ENCODE peak calls at places on chromosomes 16 and 17, in ten cellular contexts. N is hepatocyte, I is kidney epithelial cell, O is suprapubic skin, E is AG10803, X is IMR-90, V is epithelial cell of esophagus, F is mammary epithelial cell, J is ovary, P is AG04450. M is an unnamed sample.

GRCh38 chr16:49250689-49251088 is 30.9 kb downstream of the CBLN1 start:
- DNase-seq in N (no peak), I (no peak), O (no peak), E (no peak), X (no peak), V (no peak), F (no peak), J (no peak), P (no peak), M (no peak)

GRCh38 chr16:106623-107324 is 28.7 kb downstream of the MPG start:
- DNase-seq in N (peak; percentile 89), I (peak; percentile 34), O (no peak), E (peak; percentile 84), X (peak; percentile 84), V (peak; percentile 82), F (peak; percentile 53), J (peak; percentile 67), P (peak; percentile 74), M (peak; percentile 67)

GRCh38 chr17:79946352-79947231 is 89.1 kb downstream of the TBC1D16 start:
- DNase-seq in N (no peak), I (no peak), O (peak; percentile 76), E (no peak), X (no peak), V (no peak), F (no peak), J (no peak), P (no peak), M (no peak)

GRCh38 chr17:75152971-75153853 is 1.1 kb downstream of the JPT1 start:
- DNase-seq in N (peak; percentile 71), I (no peak), O (peak; percentile 54), E (no peak), X (peak; percentile 28), V (peak; percentile 73), F (peak; percentile 57), J (no peak), P (no peak), M (no peak)

GRCh38 chr16:2273484-2273883 is 5.6 kb upstream of the RNPS1 start:
- DNase-seq in N (no peak), I (no peak), O (no peak), E (no peak), X (no peak), V (no peak), F (no peak), J (no peak), P (no peak), M (no peak)

GRCh38 chr17:56045907-56046306 is 107.4 kb upstream of the ANKFN1 start:
- DNase-seq in N (no peak), I (no peak), O (no peak), E (no peak), X (no peak), V (no peak), F (no peak), J (no peak), P (no peak), M (no peak)

GRCh38 chr17:68792873-68793272 is 162.3 kb downstream of the ABCA8 start:
- DNase-seq in N (no peak), I (no peak), O (no peak), E (no peak), X (no peak), V (no peak), F (no peak), J (no peak), P (no peak), M (no peak)

GRCh38 chr17:70119961-70120360 is 44.9 kb downstream of the KCNJ16 start:
- DNase-seq in N (no peak), I (no peak), O (no peak), E (peak; percentile 37), X (no peak), V (peak; percentile 29), F (no peak), J (no peak), P (no peak), M (no peak)

GRCh38 chr17:47929218-47930000 is 12.0 kb upstream of the PNPO start:
- DNase-seq in N (no peak), I (no peak), O (no peak), E (no peak), X (no peak), V (no peak), F (no peak), J (no peak), P (no peak), M (no peak)

GRCh38 chr17:74249966-74250365 is 24.1 kb upstream of the DNAI2 start:
- DNase-seq in N (no peak), I (no peak), O (no peak), E (no peak), X (no peak), V (no peak), F (no peak), J (no peak), P (no peak), M (no peak)

GRCh38 chr17:7095642-7096041 is 15.6 kb upstream of the CLEC10A start:
- DNase-seq in N (no peak), I (no peak), O (no peak), E (no peak), X (no peak), V (no peak), F (no peak), J (no peak), P (no peak), M (no peak)

GRCh38 chr16:86783626-86784266 is 205.4 kb downstream of the FOXL1 start:
- DNase-seq in N (no peak), I (no peak), O (no peak), E (peak; percentile 83), X (no peak), V (peak; percentile 86), F (peak; percentile 84), J (no peak), P (no peak), M (no peak)

DNA sequence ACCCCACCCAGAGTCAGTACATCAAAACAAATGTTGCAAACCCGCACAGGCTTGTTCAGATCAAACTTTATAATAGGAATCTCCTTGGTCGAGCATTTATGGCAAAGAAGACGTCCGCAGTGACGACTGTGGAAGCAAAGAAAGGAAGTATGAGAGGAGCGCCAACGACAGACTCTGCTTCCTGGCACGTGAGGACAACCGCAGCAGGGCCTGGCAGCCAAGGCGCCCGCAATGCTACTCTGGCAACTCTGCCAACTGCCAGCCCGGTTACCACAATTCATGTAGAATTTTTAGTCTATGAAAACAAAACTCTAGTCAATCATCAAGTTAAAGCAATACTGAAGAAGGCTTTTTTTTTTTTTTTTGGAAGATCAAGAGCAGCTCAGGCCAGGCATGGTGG is 24.8 kb downstream of the CYB5D2 start:
- DNase-seq in N (no peak), I (no peak), O (no peak), E (no peak), X (no peak), V (no peak), F (no peak), J (no peak), P (no peak), M (no peak)
- TF ChIP-seq CTCF in N (no peak), I (no peak), O (no peak), E (no peak), X (no peak), V (no peak), F (no peak), J (no peak), P (no peak), M (no peak)

GRCh38 chr17:27783951-27784350 is 16.4 kb downstream of the NOS2 start:
- DNase-seq in N (no peak), I (no peak), O (no peak), E (peak; percentile 26), X (no peak), V (no peak), F (no peak), J (no peak), P (no peak), M (no peak)

GRCh38 chr17:27793906-27794380 is 6.4 kb downstream of the NOS2 start:
- DNase-seq in N (no peak), I (no peak), O (no peak), E (no peak), X (no peak), V (no peak), F (no peak), J (no peak), P (no peak), M (no peak)

GRCh38 chr17:27792095-27792494 is 8.2 kb downstream of the NOS2 start:
- DNase-seq in N (no peak), I (no peak), O (no peak), E (no peak), X (no peak), V (no peak), F (no peak), J (no peak), P (no peak), M (no peak)

GRCh38 chr17:27793168-27793905 is 7.0 kb downstream of the NOS2 start:
- DNase-seq in N (peak; percentile 80), I (no peak), O (no peak), E (no peak), X (no peak), V (no peak), F (peak; percentile 8), J (peak; percentile 36), P (no peak), M (no peak)

GRCh38 chr17:27788919-27789318 is 11.4 kb downstream of the NOS2 start:
- DNase-seq in N (no peak), I (no peak), O (no peak), E (no peak), X (no peak), V (no peak), F (no peak), J (no peak), P (no peak), M (no peak)
- TF ChIP-seq CTCF in N (no peak), I (no peak), O (no peak), E (no peak), X (no peak), V (no peak), F (no peak), J (no peak), P (no peak), M (no peak)

DNA sequence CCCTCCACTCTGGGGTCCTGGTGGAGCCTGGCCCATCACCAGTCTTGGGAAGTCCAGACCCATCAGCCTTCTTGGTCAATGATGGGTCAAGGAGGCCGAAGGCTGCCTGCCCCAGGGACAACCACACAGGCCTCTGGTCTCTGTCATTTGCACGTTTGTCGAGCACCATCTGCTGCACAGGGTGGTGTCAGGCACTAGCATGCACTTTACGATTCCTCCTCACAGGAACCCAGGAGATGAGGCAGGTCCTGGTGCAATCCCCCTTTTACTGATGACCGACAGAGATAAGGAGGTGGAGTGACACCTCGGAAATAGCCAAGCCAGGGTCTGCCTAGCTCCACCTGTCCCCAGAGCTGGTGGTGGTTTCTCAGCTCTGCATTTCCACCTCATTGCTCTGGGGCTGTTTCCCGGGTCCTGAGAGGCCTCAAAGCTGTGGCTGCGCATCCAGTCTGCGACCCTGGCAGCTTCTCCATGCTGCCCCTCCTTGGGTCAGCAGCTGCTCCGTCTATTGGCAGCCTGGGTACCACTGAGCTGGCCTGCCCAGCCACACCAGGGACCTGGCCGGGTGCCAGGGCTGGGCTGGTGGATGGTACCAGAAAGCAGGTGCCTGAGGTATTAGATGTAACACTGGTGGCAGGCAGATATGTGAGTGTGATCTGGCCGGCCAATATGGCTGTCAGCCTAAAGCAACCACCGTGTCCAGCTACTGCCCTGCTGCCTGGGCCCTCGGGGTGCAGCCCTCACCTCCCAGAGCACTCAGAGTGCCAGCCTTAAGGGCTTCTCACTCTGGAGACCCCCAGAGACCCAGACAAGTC is 10.0 kb downstream of the MMP15 start:
- DNase-seq in N (no peak), I (no peak), O (no peak), E (no peak), X (no peak), V (no peak), F (no peak), J (no peak), P (no peak), M (no peak)
- TF ChIP-seq CTCF in N (no peak), I (no peak), O (no peak), E (no peak), X (no peak), V (no peak), F (no peak), J (no peak), P (no peak), M (no peak)

GRCh38 chr16:73031155-73031866 is 16.6 kb downstream of the ZFHX3 start:
- DNase-seq in N (no peak), I (no peak), O (no peak), E (peak; percentile 85), X (no peak), V (no peak), F (no peak), J (no peak), P (no peak), M (no peak)
- TF ChIP-seq CTCF in N (no peak), I (peak; percentile 46), O (no peak), E (peak; percentile 59), X (peak; percentile 8), V (no peak), F (no peak), J (no peak), P (no peak), M (peak; percentile 43)

M was measured in HFF-Myc.